ENCODE peak calls at places on chromosomes 13 and 19, in five cellular contexts. Y is iris pigment epithelial cell; T is heart right ventricle; B is NCI-H1930; X is stimulated activated CD8-positive, alpha-beta memory T cell treated with anti-CD3 and anti-CD28 coated beads, Interleukin-15, amount 100 ng/mL, for 24 hours. Q is an unnamed sample.

GRCh38 chr13:89066868-89067466 is 1395.8 kb downstream of the SLITRK5 start:
- DNase-seq in Y (peak), T (no peak), B (peak), X (no peak), Q (peak)

GRCh38 chr19:38701455-38702063 is 42.7 kb downstream of the CAPN12 start:
- DNase-seq in Y (peak), T (no peak), B (no peak), X (no peak), Q (no peak)

GRCh38 chr13:98847780-98848179 is 95.3 kb upstream of the SLC15A1 start:
- DNase-seq in Y (no peak), T (no peak), B (no peak), X (no peak), Q (no peak)

GRCh38 chr13:40963927-40964326 is 55.2 kb downstream of the ELF1 start:
- DNase-seq in Y (peak), T (no peak), B (no peak), X (no peak), Q (no peak)

GRCh38 chr13:100881291-100881864 is 206.8 kb upstream of the TMTC4 start:
- DNase-seq in Y (peak), T (no peak), B (no peak), X (no peak), Q (no peak)

GRCh38 chr13:86933676-86934075 is 737.5 kb upstream of the SLITRK5 start:
- DNase-seq in Y (no peak), T (no peak), B (no peak), X (no peak), Q (no peak)

GRCh38 chr19:10295305-10295846 is 5.6 kb downstream of the ICAM5 start:
- DNase-seq in Y (no peak), T (no peak), B (no peak), X (no peak), Q (no peak)

GRCh38 chr19:29665215-29665825 is at the start of gene PLEKHF1:
- DNase-seq in Y (peak), T (peak), B (peak), X (peak), Q (peak)

GRCh38 chr13:33341861-33342452 is 56.4 kb upstream of the STARD13 start:
- DNase-seq in Y (no peak), T (no peak), B (no peak), X (no peak), Q (no peak)

GRCh38 chr13:42653694-42654093 is 79.7 kb downstream of the TNFSF11 start:
- DNase-seq in Y (no peak), T (no peak), B (no peak), X (no peak), Q (no peak)

GRCh38 chr19:18308051-18308947 is 14.6 kb downstream of the LSM4 start:
- DNase-seq in Y (no peak), T (no peak), B (no peak), X (no peak), Q (no peak)

GRCh38 chr13:30017880-30018279 is 167.5 kb upstream of the UBL3 start:
- DNase-seq in Y (no peak), T (no peak), B (no peak), X (no peak), Q (no peak)

GRCh38 chr19:29497686-29498436 is 27.9 kb upstream of the VSTM2B start:
- DNase-seq in Y (no peak), T (no peak), B (no peak), X (no peak), Q (no peak)

GRCh38 chr13:110838867-110839538 is 75.9 kb downstream of the ANKRD10 start:
- DNase-seq in Y (no peak), T (no peak), B (no peak), X (no peak), Q (no peak)

GRCh38 chr19:24032651-24033050 is 54.3 kb upstream of the ZNF254 start:
- DNase-seq in Y (no peak), T (no peak), B (no peak), X (no peak), Q (no peak)

GRCh38 chr19:13117772-13118423 is at the start of gene NACC1:
- DNase-seq in Y (peak), T (peak), B (peak), X (peak), Q (peak)

GRCh38 chr13:19910336-19911072 is 47.1 kb upstream of the ZMYM5 start:
- DNase-seq in Y (peak), T (no peak), B (no peak), X (no peak), Q (no peak)

GRCh38 chr13:110415669-110416068 is 108.6 kb downstream of the COL4A2 start:
- DNase-seq in Y (no peak), T (peak), B (no peak), X (no peak), Q (peak)

GRCh38 chr19:1942078-1942933 is 1.3 kb downstream of the CSNK1G2 start:
- DNase-seq in Y (peak), T (peak), B (peak), X (peak), Q (peak)

GRCh38 chr13:75812751-75813181 is 176.6 kb downstream of the LMO7 start:
- DNase-seq in Y (peak), T (no peak), B (no peak), X (no peak), Q (peak)

GRCh38 chr13:61095885-61096284 is 319.8 kb downstream of the PCDH20 start:
- DNase-seq in Y (no peak), T (no peak), B (no peak), X (no peak), Q (no peak)

GRCh38 chr13:46352810-46353209 is 34.2 kb downstream of the RUBCNL start:
- DNase-seq in Y (no peak), T (no peak), B (no peak), X (no peak), Q (peak)

GRCh38 chr19:43754312-43754561 is 525 bp downstream of the SMG9 start:
- DNase-seq in Y (no peak), T (no peak), B (no peak), X (no peak), Q (no peak)

GRCh38 chr19:3338541-3339181 is 27.7 kb upstream of the NFIC start:
- DNase-seq in Y (no peak), T (no peak), B (no peak), X (no peak), Q (peak)

GRCh38 chr19:46979103-46979769 is 40.4 kb upstream of the NPAS1 start:
- DNase-seq in Y (no peak), T (no peak), B (no peak), X (no peak), Q (no peak)

GRCh38 chr19:19368087-19368486 is 37.4 kb upstream of the GATAD2A start:
- DNase-seq in Y (no peak), T (no peak), B (no peak), X (no peak), Q (no peak)

GRCh38 chr19:10419646-10420443 is 493 bp upstream of the PDE4A start:
- DNase-seq in Y (peak), T (no peak), B (peak), X (no peak), Q (no peak)

GRCh38 chr19:412356-413355 is 3.7 kb upstream of the C2CD4C start:
- DNase-seq in Y (peak), T (no peak), B (peak), X (no peak), Q (no peak)

GRCh38 chr19:9289231-9289884 is 20.3 kb downstream of the ZNF699 start:
- DNase-seq in Y (no peak), T (no peak), B (no peak), X (no peak), Q (no peak)

GRCh38 chr13:25286308-25286968 is 850 bp downstream of the MTMR6 start:
- DNase-seq in Y (peak), T (peak), B (no peak), X (no peak), Q (peak)

GRCh38 chr19:16457195-16457953 is 14.4 kb downstream of the EPS15L1 start:
- DNase-seq in Y (peak), T (peak), B (no peak), X (no peak), Q (peak)

GRCh38 chr19:41327499-41328156 is 17.7 kb downstream of the CCDC97 start:
- DNase-seq in Y (peak), T (peak), B (no peak), X (peak), Q (peak)

GRCh38 chr13:112714772-112715569 is 25.1 kb downstream of the ATP11A start:
- DNase-seq in Y (no peak), T (no peak), B (no peak), X (no peak), Q (no peak)

GRCh38 chr13:50690020-50690419 is 153.5 kb downstream of the DLEU7 start:
- DNase-seq in Y (no peak), T (no peak), B (no peak), X (no peak), Q (no peak)

Q was measured in adrenal gland.